ENCODE peak calls at places on chromosomes 12 and 14, in five cellular contexts. F is stomach, B is nephron progenitor cell, R is fibroblast of the aortic adventitia, Z is astrocyte. P is an unnamed sample.
A peak's percentile ranks its signal among the peaks of the same experiment; 100 is the strongest.

GRCh38 chr12:65496617-65497016 is 218.1 kb downstream of the MSRB3 start:
- DNase-seq in B (no peak), R (peak; percentile 39), F (no peak), Z (no peak), P (no peak)

GRCh38 chr14:64800000-64800399 is 79.7 kb downstream of the SPTB start:
- DNase-seq in R (peak; percentile 53), F (peak; percentile 41), Z (no peak), B (peak; percentile 30), P (no peak)

GRCh38 chr12:68648179-68648578 is 37.5 kb downstream of the RAP1B start:
- DNase-seq in F (no peak), Z (no peak), B (no peak), R (no peak), P (no peak)

GRCh38 chr14:68232643-68233055 is 413.1 kb downstream of the RAD51B start:
- DNase-seq in B (no peak), Z (peak; percentile 100), F (peak; percentile 58), R (peak; percentile 100), P (peak; percentile 97)

GRCh38 chr12:132888852-132889251 is 1.4 kb upstream of the CHFR start:
- DNase-seq in R (no peak), B (no peak), Z (no peak), F (no peak), P (no peak)

GRCh38 chr14:56216631-56217379 is 98.6 kb downstream of the PELI2 start:
- DNase-seq in B (no peak), R (peak; percentile 30), Z (peak; percentile 36), F (peak; percentile 66), P (no peak)

GRCh38 chr12:64496839-64497400 is 45.0 kb downstream of the TBK1 start:
- DNase-seq in B (no peak), R (no peak), F (no peak), Z (no peak), P (no peak)

GRCh38 chr12:105378821-105379400 is 48.4 kb downstream of the C12orf75 start:
- DNase-seq in Z (no peak), F (no peak), R (peak; percentile 8), B (no peak), P (no peak)

GRCh38 chr14:52877628-52878027 is 73.2 kb downstream of the FERMT2 start:
- DNase-seq in R (peak; percentile 86), F (no peak), Z (peak; percentile 76), B (no peak), P (no peak)

GRCh38 chr12:31752450-31752849 is 23.6 kb upstream of the AMN1 start:
- DNase-seq in Z (no peak), R (no peak), F (no peak), B (no peak), P (no peak)

GRCh38 chr12:55188974-55189556 is 31.8 kb upstream of the OR10A7 start:
- DNase-seq in R (peak; percentile 86), B (peak; percentile 57), Z (peak; percentile 45), F (no peak), P (peak; percentile 26)

GRCh38 chr12:128079476-128079875 is 187.5 kb upstream of the TMEM132C start:
- DNase-seq in Z (no peak), F (no peak), R (no peak), B (no peak), P (no peak)

GRCh38 chr12:81863406-81863805 is 104.3 kb upstream of the PPFIA2 start:
- DNase-seq in Z (peak; percentile 6), F (no peak), B (no peak), R (no peak), P (no peak)

GRCh38 chr12:124399622-124400021 is 104.7 kb downstream of the RFLNA start:
- DNase-seq in Z (no peak), F (no peak), R (no peak), B (peak; percentile 63), P (no peak)

GRCh38 chr14:29814153-29815057 is 113.2 kb downstream of the PRKD1 start:
- DNase-seq in Z (peak; percentile 57), F (peak; percentile 79), B (no peak), R (peak; percentile 75), P (no peak)

GRCh38 chr14:72389200-72389599 is 457.0 kb downstream of the RGS6 start:
- DNase-seq in B (no peak), F (no peak), R (no peak), Z (no peak), P (no peak)

GRCh38 chr14:85572845-85573244 is 42.9 kb downstream of the FLRT2 start:
- DNase-seq in Z (peak; percentile 88), R (peak; percentile 86), B (no peak), F (no peak), P (peak; percentile 53)

GRCh38 chr14:67557656-67558055 is 24.6 kb downstream of the PLEKHH1 start:
- DNase-seq in Z (no peak), R (no peak), F (no peak), B (no peak), P (no peak)

GRCh38 chr12:65443038-65443437 is 164.6 kb downstream of the MSRB3 start:
- DNase-seq in B (no peak), R (peak; percentile 28), Z (no peak), F (no peak), P (no peak)

GRCh38 chr12:96237465-96238077 is 43.4 kb downstream of the ELK3 start:
- DNase-seq in R (peak; percentile 97), Z (peak; percentile 99), B (no peak), F (peak; percentile 44), P (peak; percentile 85)

GRCh38 chr14:38693423-38693822 is 409.6 kb downstream of the SEC23A start:
- DNase-seq in B (no peak), Z (no peak), R (no peak), F (no peak), P (no peak)

GRCh38 chr12:94172031-94172430 is 23.7 kb downstream of the PLXNC1 start:
- DNase-seq in B (no peak), R (no peak), F (no peak), Z (peak; percentile 18), P (no peak)

GRCh38 chr14:79056879-79057278 is 886.7 kb downstream of the NRXN3 start:
- DNase-seq in B (no peak), F (no peak), Z (peak; percentile 88), R (peak; percentile 2), P (peak; percentile 85)

GRCh38 chr14:60195179-60195810 is 30.1 kb upstream of the DHRS7 start:
- DNase-seq in R (peak; percentile 4), Z (no peak), F (no peak), B (no peak), P (no peak)

GRCh38 chr12:56469007-56469930 is 891 bp downstream of the SPRYD4 start:
- DNase-seq in F (peak; percentile 32), Z (no peak), B (no peak), R (no peak), P (no peak)

GRCh38 chr14:79275367-79275655 is 936.0 kb downstream of the DIO2 start:
- DNase-seq in Z (no peak), R (no peak), F (no peak), B (no peak), P (no peak)

GRCh38 chr14:54680636-54681035 is 113.7 kb downstream of the SAMD4A start:
- DNase-seq in Z (no peak), B (no peak), R (peak; percentile 59), F (no peak), P (no peak)

GRCh38 chr14:62696261-62696968 is 348.8 kb downstream of the KCNH5 start:
- DNase-seq in Z (no peak), F (no peak), B (no peak), R (no peak), P (no peak)

GRCh38 chr12:64457036-64457435 is 5.1 kb downstream of the TBK1 start:
- DNase-seq in B (no peak), Z (no peak), F (no peak), R (no peak), P (no peak)

GRCh38 chr12:105330938-105331804 is 680 bp downstream of the C12orf75 start:
- DNase-seq in F (peak; percentile 33), Z (no peak), R (no peak), B (peak; percentile 60), P (no peak)

GRCh38 chr14:77302926-77303325 is 17.8 kb downstream of the POMT2 start:
- DNase-seq in F (no peak), Z (peak; percentile 77), B (no peak), R (peak; percentile 34), P (no peak)

GRCh38 chr12:23126794-23127193 is 501.8 kb downstream of the ETNK1 start:
- DNase-seq in R (no peak), Z (no peak), F (no peak), B (no peak), P (no peak)
- TF ChIP-seq CTCF in R (no peak), Z (no peak), F (no peak), B (no peak), P (no peak)

GRCh38 chr12:106682594-106683234 is 91.8 kb upstream of the RIC8B start:
- DNase-seq in R (peak; percentile 51), B (no peak), Z (peak; percentile 7), F (no peak), P (no peak)
- TF ChIP-seq CTCF in R (peak; percentile 45), B (no peak), Z (peak; percentile 12), F (no peak), P (peak; percentile 30)

GRCh38 chr12:110352401-110352800 is 51.1 kb downstream of the ANAPC7 start:
- DNase-seq in Z (no peak), R (no peak), B (no peak), F (no peak), P (no peak)

GRCh38 chr12:110353211-110353965 is 50.1 kb downstream of the ANAPC7 start:
- DNase-seq in R (no peak), B (no peak), Z (no peak), F (no peak), P (no peak)

GRCh38 chr12:110351119-110351518 is 52.4 kb downstream of the ANAPC7 start:
- DNase-seq in Z (no peak), B (no peak), R (no peak), F (no peak), P (no peak)

GRCh38 chr12:110354172-110354780 is 49.2 kb downstream of the ANAPC7 start:
- DNase-seq in F (no peak), R (peak; percentile 27), Z (no peak), B (no peak), P (no peak)

DNA sequence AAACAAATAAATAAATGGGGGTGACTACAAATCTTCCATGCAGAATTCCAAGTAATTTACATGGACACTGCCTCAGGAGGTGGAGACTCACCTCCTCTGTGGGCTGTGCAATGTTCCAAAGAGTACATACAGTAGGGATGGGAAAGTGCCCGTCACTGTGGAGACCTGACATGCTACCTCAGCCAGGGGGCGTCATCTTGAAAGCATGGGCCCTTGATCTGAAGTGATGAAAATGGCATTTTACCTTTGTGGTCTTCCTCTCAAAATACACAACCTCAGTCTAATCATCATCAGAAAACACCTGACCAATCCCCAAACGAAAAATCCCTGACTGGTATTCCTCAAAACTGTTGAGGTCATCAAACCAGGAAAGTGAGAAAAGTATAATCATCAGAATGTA is 48.4 kb downstream of the ANAPC7 start:
- DNase-seq in R (no peak), B (peak; percentile 19), F (no peak), Z (peak; percentile 16), P (no peak)
- TF ChIP-seq CTCF in R (no peak), B (no peak), F (no peak), Z (peak; percentile 22), P (peak; percentile 31)

DNA sequence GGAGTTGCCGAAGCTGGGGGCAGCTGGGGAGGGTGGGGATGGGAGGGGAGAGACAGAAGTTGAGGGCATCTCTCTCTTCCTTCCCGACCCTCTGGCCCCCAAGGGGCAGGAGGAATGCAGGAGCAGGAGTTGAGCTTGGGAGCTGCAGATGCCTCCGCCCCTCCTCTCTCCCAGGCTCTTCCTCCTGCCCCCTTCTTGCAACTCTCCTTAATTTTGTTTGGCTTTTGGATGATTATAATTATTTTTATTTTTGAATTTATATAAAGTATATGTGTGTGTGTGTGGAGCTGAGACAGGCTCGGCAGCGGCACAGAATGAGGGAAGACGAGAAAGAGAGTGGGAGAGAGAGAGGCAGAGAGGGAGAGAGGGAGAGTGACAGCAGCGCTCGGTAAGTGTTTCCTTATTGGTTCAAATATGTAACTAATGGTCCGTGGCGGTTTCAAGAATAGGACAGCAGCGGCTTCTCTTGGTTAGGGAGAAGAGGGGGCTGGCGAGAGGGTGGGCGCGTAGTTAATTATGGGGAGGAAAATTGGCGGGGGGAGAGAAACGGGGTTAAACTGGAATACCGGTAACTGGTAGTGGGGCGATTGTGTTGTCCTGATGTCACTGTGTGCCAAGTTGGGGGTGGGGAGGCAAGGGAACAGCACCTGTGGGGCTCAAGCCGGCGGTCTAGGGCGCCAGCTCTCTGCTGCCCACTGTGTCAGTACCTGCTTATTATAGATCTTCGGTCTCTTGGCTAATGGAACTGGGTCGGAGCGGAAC is 8.4 kb downstream of the HOXC8 start:
- DNase-seq in R (no peak), Z (no peak), B (peak; percentile 44), F (no peak), P (no peak)
- TF ChIP-seq CTCF in R (peak; percentile 15), Z (no peak), B (no peak), F (no peak), P (no peak)